ENCODE peak calls at places on chromosome 10, in four cellular contexts. P is HL-60, A is K562, Z is GM12878. C is an unnamed sample.

GRCh38 chr10:5976689-5977470 is 463 bp downstream of the IL15RA start:
- DNase-seq in P (no peak), Z (no peak), A (peak), C (no peak)

GRCh38 chr10:60099998-60100747 is 193.8 kb upstream of the CCDC6 start:
- DNase-seq in A (peak), P (no peak), Z (no peak), C (no peak)

GRCh38 chr10:133347636-133348517 is 704 bp downstream of the PRAP1 start:
- DNase-seq in A (no peak), Z (no peak), P (no peak), C (no peak)

GRCh38 chr10:101380353-101381017 is 26.5 kb downstream of the BTRC start:
- DNase-seq in Z (no peak), A (no peak), P (no peak), C (no peak)

GRCh38 chr10:132611026-132611910 is 73.7 kb downstream of the INPP5A start:
- DNase-seq in Z (no peak), A (no peak), P (no peak), C (no peak)

GRCh38 chr10:29353291-29353690 is 64.4 kb downstream of the LYZL1 start:
- DNase-seq in A (no peak), Z (no peak), P (no peak), C (no peak)

GRCh38 chr10:114064151-114065045 is 20.7 kb downstream of the ADRB1 start:
- DNase-seq in Z (no peak), P (no peak), A (no peak), C (no peak)

GRCh38 chr10:29131952-29132820 is 156.7 kb upstream of the LYZL1 start:
- DNase-seq in P (no peak), Z (no peak), A (peak), C (no peak)

GRCh38 chr10:81905161-81905560 is 30.2 kb downstream of the NRG3 start:
- DNase-seq in A (no peak), Z (no peak), P (no peak), C (no peak)

GRCh38 chr10:88745633-88746032 is 14.2 kb upstream of the LIPN start:
- DNase-seq in Z (no peak), A (no peak), P (no peak), C (no peak)

GRCh38 chr10:114332808-114333207 is 71.5 kb downstream of the AFAP1L2 start:
- DNase-seq in A (no peak), Z (no peak), P (no peak), C (no peak)

GRCh38 chr10:63718006-63718405 is 196.8 kb downstream of the REEP3 start:
- DNase-seq in A (no peak), Z (no peak), P (no peak), C (no peak)

GRCh38 chr10:69179089-69179742 is 818 bp upstream of the SUPV3L1 start:
- DNase-seq in A (peak), Z (no peak), P (peak), C (no peak)

GRCh38 chr10:131644287-131644686 is 256.5 kb upstream of the PPP2R2D start:
- DNase-seq in A (no peak), Z (no peak), P (no peak), C (no peak)

GRCh38 chr10:88243847-88244730 is 339.0 kb downstream of the RNLS start:
- DNase-seq in A (no peak), P (no peak), Z (no peak), C (no peak)

GRCh38 chr10:8577681-8578080 is 523.2 kb downstream of the GATA3 start:
- DNase-seq in P (no peak), A (no peak), Z (no peak), C (no peak)

GRCh38 chr10:119284679-119285096 is 77.3 kb downstream of the GRK5 start:
- DNase-seq in A (no peak), P (no peak), Z (no peak), C (no peak)

GRCh38 chr10:37479469-37479868 is 354.1 kb downstream of the ANKRD30A start:
- DNase-seq in Z (no peak), A (no peak), P (no peak), C (no peak)

GRCh38 chr10:69406302-69406811 is 10.4 kb downstream of the TACR2 start:
- DNase-seq in P (no peak), Z (no peak), A (no peak), C (no peak)

GRCh38 chr10:86207226-86207625 is 159.4 kb downstream of the GRID1 start:
- DNase-seq in Z (no peak), A (no peak), P (no peak), C (no peak)

GRCh38 chr10:5195727-5196374 is 786 bp upstream of the AKR1C4 start:
- DNase-seq in P (no peak), A (no peak), Z (no peak), C (no peak)

GRCh38 chr10:22314852-22315251 is 1.3 kb upstream of the COMMD3 start:
- DNase-seq in P (no peak), A (no peak), Z (no peak), C (no peak)

GRCh38 chr10:133219782-133220181 is 10.2 kb upstream of the UTF1 start:
- DNase-seq in P (no peak), A (no peak), Z (no peak), C (no peak)

GRCh38 chr10:58481569-58482109 is 31.0 kb upstream of the BICC1 start:
- DNase-seq in A (no peak), P (no peak), Z (no peak), C (no peak)

GRCh38 chr10:9342865-9343450 is 1288.5 kb downstream of the GATA3 start:
- DNase-seq in Z (no peak), A (peak), P (no peak), C (no peak)

GRCh38 chr10:7365029-7365750 is 45.6 kb downstream of the SFMBT2 start:
- DNase-seq in Z (no peak), P (no peak), A (no peak), C (no peak)
- TF ChIP-seq SPI1 in Z (no peak), P (no peak), A (no peak), C (no peak)

GRCh38 chr10:116892873-116893685 is 43.8 kb downstream of the ENO4 start:
- DNase-seq in Z (no peak), P (no peak), A (no peak), C (no peak)
- TF ChIP-seq SPI1 in Z (no peak), P (no peak), A (no peak), C (no peak)

DNA sequence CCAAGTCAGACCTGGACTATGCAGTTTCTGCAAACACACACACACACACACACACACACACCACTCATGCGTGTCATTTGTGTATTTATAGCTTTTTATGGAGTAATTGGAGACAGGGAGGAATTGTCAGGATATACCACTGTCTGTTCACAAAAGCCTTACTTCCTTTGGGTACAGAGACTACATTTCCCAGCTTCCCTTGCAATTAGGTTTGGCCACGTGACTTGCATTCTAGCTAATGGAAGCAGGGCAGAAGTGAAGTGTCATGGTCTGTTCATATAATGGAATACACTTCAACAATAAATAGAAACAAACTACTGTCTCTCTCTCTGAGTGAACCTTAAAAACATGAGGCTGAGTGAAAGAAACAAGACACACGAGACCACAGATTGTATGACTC is 53.9 kb upstream of the CPXM2 start:
- DNase-seq in Z (no peak), P (no peak), A (peak), C (no peak)
- TF ChIP-seq SPI1 in Z (no peak), P (no peak), A (no peak), C (no peak)

DNA sequence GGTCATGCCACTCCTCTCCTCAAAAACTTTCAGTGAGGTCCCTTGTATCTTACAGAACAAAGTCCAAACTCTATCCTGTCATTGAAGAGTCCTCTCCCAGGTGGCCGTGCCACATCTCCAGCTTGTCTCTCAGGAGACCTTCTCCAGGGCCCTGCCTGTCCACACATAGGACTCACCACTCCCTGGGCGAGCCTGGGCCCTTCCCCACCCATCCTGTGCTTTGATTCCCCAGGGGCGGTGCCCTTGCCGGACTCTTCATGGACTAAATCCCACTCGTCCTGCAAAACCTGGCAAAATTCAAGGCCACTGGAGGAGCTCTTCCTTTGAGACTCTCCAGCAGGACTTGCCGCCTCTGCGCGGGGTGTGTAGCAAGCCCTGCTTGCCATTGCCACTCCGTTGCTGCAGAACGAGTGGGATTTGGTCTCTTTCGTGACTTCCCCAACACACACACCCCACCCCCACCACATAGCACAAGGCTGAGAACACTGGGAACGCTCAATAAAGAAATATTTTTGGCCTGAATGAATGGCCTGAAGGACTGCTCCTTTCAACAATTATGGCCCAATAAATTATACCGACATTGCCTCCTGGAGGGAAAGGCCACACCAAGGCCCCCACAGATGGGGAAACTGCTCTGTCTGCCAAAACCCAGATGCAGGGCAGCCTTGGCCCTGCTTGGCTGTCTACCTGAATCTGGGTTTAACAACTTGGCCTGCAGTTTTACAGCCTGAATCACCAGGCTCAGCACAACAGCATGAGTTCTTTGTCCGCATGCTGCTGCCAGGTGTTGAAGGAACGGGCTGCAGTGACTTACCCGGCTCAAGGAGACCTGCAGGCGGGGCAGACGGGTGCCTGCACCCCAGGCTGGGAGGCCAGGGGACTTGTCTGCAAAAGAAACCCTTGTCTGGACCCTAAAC is 72.8 kb upstream of the KAT6B start:
- DNase-seq in P (peak), A (no peak), Z (no peak), C (no peak)
- TF ChIP-seq SPI1 in P (no peak), A (no peak), Z (no peak), C (no peak)

DNA sequence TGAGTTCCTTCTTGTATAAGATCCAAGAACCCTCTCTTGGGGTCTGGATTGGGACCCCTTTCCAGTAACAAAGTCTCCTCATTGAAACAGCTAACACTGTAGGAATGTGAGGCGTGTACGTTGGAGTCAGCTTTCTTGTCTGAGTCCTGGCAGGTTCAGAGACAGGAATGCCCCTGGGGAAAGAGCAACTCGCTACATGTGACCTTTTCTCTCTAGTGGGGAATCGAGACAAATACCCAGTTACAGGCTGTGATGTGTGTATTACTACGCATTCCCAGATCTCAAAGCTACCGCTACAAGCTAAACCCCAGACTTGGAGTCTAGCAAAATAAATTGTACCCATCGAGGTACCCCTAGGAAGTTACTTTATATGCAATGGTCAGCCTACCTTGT is 85.6 kb upstream of the FRMD4A start:
- DNase-seq in A (no peak), P (no peak), Z (no peak), C (no peak)
- TF ChIP-seq SPI1 in A (no peak), P (no peak), Z (no peak), C (no peak)

DNA sequence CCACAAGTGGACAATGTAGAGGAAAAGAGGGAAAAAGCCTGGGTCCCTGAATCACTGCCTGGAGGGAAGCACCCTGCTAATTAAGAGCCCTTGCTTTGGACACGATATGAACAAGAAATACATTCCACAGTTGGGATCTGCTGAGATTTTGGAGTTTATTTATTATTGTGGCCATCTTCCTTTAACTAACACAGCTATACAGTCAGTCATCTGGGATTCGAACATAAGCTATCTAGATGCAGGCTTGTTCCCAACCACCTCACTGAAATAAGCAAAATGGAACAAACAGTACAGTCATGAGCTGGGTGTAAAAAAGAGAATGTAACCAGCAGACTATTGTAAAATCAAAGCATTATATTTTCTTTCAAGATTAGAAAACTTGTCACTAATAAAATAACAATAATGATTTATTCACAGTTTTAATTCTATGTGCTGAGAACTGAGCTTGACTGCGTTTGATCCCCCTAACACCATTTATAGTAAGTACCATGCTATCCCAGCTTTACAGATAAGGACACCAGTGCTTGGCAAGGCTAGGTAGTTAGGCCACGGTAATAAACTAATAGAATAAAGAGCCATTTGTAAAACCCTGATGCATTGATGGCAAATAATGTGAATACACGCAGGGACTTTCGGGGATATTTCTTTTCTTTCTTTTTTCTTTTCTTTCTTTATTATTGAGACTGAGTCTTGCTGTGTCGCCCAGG is 223.8 kb upstream of the KLF6 start:
- DNase-seq in Z (no peak), P (no peak), A (no peak), C (no peak)
- TF ChIP-seq SPI1 in Z (no peak), P (no peak), A (no peak), C (no peak)

C was measured in GM12891.